ENCODE peak calls at places on chromosome 18, in five cellular contexts. I is heart left ventricle, E is fibroblast of the aortic adventitia, J is epithelial cell of proximal tubule, K is BJ. U is an unnamed sample.

GRCh38 chr18:12630136-12630535 is 27.8 kb downstream of the SPIRE1 start:
- DNase-seq in I (no peak), K (no peak), J (no peak), E (peak), U (peak)

GRCh38 chr18:32454667-32455066 is 16.0 kb downstream of the GAREM1 start:
- DNase-seq in I (no peak), J (no peak), E (peak), K (no peak), U (no peak)

GRCh38 chr18:74775239-74775638 is 177.6 kb downstream of the ZNF407 start:
- DNase-seq in I (no peak), E (peak), K (no peak), J (no peak), U (peak)

GRCh38 chr18:37282386-37283037 is 283.1 kb downstream of the CELF4 start:
- DNase-seq in K (no peak), E (no peak), I (no peak), J (no peak), U (peak)

GRCh38 chr18:46010050-46010449 is 42.9 kb upstream of the EPG5 start:
- DNase-seq in J (no peak), I (no peak), E (no peak), K (no peak), U (no peak)

GRCh38 chr18:54284967-54285785 is 15.9 kb downstream of the POLI start:
- DNase-seq in K (no peak), I (peak), E (peak), J (no peak), U (peak)

GRCh38 chr18:40485318-40485717 is 1469.7 kb upstream of the PIK3C3 start:
- DNase-seq in K (peak), I (no peak), E (no peak), J (no peak), U (peak)

GRCh38 chr18:3126457-3127097 is 93.2 kb downstream of the MYOM1 start:
- DNase-seq in J (no peak), E (no peak), K (no peak), I (no peak), U (no peak)

GRCh38 chr18:3411854-3412268 is 38.1 kb upstream of the TGIF1 start:
- DNase-seq in K (no peak), I (no peak), E (peak), J (no peak), U (no peak)

GRCh38 chr18:56128153-56128791 is 510.1 kb downstream of the TXNL1 start:
- DNase-seq in I (no peak), K (no peak), J (no peak), E (no peak), U (no peak)

GRCh38 chr18:63319383-63320040 is at the start of gene BCL2:
- DNase-seq in I (peak), J (no peak), E (peak), K (no peak), U (peak)

GRCh38 chr18:48941672-48942071 is 9.1 kb downstream of the SMAD7 start:
- DNase-seq in J (no peak), I (no peak), K (no peak), E (no peak), U (peak)
- H3K4me3 ChIP-seq in J (peak), I (peak), K (peak), E (peak), U (no peak)

GRCh38 chr18:61579581-61579980 is 246.4 kb downstream of the CDH20 start:
- DNase-seq in E (no peak), I (no peak), K (no peak), J (no peak), U (no peak)

GRCh38 chr18:61580061-61580460 is 246.8 kb downstream of the CDH20 start:
- DNase-seq in I (no peak), J (no peak), E (no peak), K (no peak), U (peak)

GRCh38 chr18:61583548-61583947 is 250.3 kb downstream of the CDH20 start:
- DNase-seq in K (no peak), J (no peak), I (no peak), E (no peak), U (no peak)

GRCh38 chr18:61582205-61582710 is 249.0 kb downstream of the CDH20 start:
- DNase-seq in E (peak), J (no peak), K (no peak), I (peak), U (no peak)

GRCh38 chr18:61581578-61582204 is 248.5 kb downstream of the CDH20 start:
- DNase-seq in I (peak), J (no peak), K (no peak), E (peak), U (peak)
- TF ChIP-seq CTCF in I (peak), J (peak), K (peak), E (peak), U (peak)

GRCh38 chr18:59909289-59910036 is 9.7 kb downstream of the PMAIP1 start:
- DNase-seq in J (no peak), E (peak), I (no peak), K (no peak), U (peak)
- H3K4me3 ChIP-seq in J (no peak), E (no peak), I (no peak), K (no peak), U (no peak)

DNA sequence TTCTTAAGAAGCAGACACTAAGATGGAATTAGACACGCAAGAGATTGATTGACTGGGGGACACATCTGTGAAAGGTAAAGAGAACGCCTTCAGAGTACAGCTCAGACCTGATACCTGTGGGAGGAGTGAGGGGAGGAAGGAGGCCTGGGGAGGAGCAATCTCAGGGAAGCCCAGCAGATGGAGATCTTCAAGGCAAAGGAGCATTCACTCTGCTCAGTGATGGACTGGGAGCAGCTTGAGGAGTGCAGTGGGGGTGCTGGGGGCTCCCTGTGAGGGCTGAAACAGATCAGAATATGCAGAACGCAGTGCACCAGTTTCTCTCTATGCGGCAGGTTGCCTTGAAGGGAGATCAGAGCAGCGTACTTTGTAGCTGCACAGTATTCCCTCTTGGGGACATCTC is 103.7 kb upstream of the ATP8B1 start:
- DNase-seq in E (no peak), K (no peak), I (no peak), J (no peak), U (no peak)
- TF ChIP-seq CTCF in E (no peak), K (peak), I (no peak), J (peak), U (peak)

GRCh38 chr18:28793911-28794310 is 617.0 kb upstream of the CDH2 start:
- DNase-seq in J (no peak), E (peak), K (no peak), I (no peak), U (peak)

GRCh38 chr18:28792404-28793103 is 615.6 kb upstream of the CDH2 start:
- DNase-seq in I (no peak), J (no peak), E (no peak), K (no peak), U (no peak)

GRCh38 chr18:28789460-28789859 is 612.5 kb upstream of the CDH2 start:
- DNase-seq in I (no peak), J (no peak), E (no peak), K (no peak), U (no peak)

GRCh38 chr18:28791101-28791500 is 614.2 kb upstream of the CDH2 start:
- DNase-seq in K (no peak), E (peak), J (no peak), I (no peak), U (peak)

GRCh38 chr18:28794459-28795245 is 617.7 kb upstream of the CDH2 start:
- DNase-seq in I (no peak), K (peak), E (peak), J (no peak), U (peak)
- H3K4me3 ChIP-seq in I (no peak), K (no peak), E (no peak), J (no peak), U (no peak)

DNA sequence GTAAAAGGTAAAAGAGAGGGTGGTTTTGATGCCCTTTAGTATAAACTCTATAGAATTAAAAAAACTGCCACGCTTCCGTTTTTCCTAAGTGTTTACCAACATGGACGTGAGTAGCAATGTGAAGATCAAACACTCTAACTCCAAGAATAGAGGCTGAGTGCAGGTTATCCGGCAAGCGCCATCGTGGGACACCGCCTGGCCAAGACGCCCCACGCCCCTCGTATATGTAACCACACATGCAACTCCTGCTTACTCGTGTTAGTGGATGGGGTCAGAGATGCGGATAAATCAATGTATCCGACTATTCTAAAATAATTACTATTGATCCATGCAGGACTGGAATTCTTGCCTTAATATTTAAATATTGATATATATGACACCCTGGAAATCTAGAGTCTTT is 741.3 kb downstream of the GALR1 start:
- DNase-seq in I (no peak), E (no peak), J (no peak), K (no peak), U (no peak)
- TF ChIP-seq CTCF in I (no peak), E (no peak), J (no peak), K (no peak), U (no peak)

U was measured in fibroblast of pulmonary artery.